ENCODE peak calls at places on chromosomes 7 and 10, in eight cellular contexts. E is CD8-positive, alpha-beta T cell; L is breast epithelium; G is left ventricle myocardium inferior; W is tibial artery; T is cardiac muscle cell; K is Karpas-422; J is spleen. S is an unnamed sample.
A peak's percentile ranks its signal among the peaks of the same experiment; 100 is the strongest.

GRCh38 chr7:149459201-149459539 is 1.7 kb downstream of the ZNF777 start:
- DNase-seq in L (no peak), K (no peak), G (no peak), W (no peak), T (no peak), J (no peak), E (no peak), S (no peak)

GRCh38 chr10:119539359-119539651 is 3.2 kb downstream of the RGS10 start:
- DNase-seq in T (no peak), G (no peak), J (no peak), L (no peak), K (no peak), E (no peak), W (no peak), S (no peak)

GRCh38 chr7:73879977-73880681 is 19.2 kb downstream of the TMEM270 start:
- DNase-seq in E (no peak), L (no peak), G (peak; percentile 71), W (peak; percentile 85), T (peak; percentile 61), J (no peak), K (no peak), S (peak; percentile 27)

GRCh38 chr10:110077436-110078120 is 69.8 kb downstream of the ADD3 start:
- DNase-seq in G (no peak), J (no peak), W (no peak), K (no peak), E (peak; percentile 49), T (peak; percentile 79), L (no peak), S (no peak)

GRCh38 chr7:78691584-78691983 is 761.9 kb downstream of the MAGI2 start:
- DNase-seq in E (no peak), W (no peak), J (no peak), T (no peak), G (no peak), K (no peak), L (no peak), S (no peak)

GRCh38 chr7:111294494-111294893 is 203.6 kb downstream of the LRRN3 start:
- DNase-seq in L (no peak), T (no peak), G (no peak), J (no peak), W (no peak), K (no peak), E (no peak), S (no peak)

GRCh38 chr10:26855186-26855585 is 5.6 kb downstream of the ABI1 start:
- DNase-seq in J (no peak), G (no peak), T (peak; percentile 31), K (no peak), E (no peak), W (no peak), L (no peak), S (no peak)

GRCh38 chr7:36597099-36597773 is 127.1 kb downstream of the AOAH start:
- DNase-seq in K (no peak), T (no peak), W (no peak), E (no peak), G (no peak), J (no peak), L (no peak), S (no peak)

GRCh38 chr10:62386401-62387320 is 12.5 kb downstream of the ZNF365 start:
- DNase-seq in T (no peak), J (no peak), W (no peak), G (no peak), E (no peak), L (no peak), K (no peak), S (no peak)

GRCh38 chr10:114724707-114725106 is 66.6 kb upstream of the ABLIM1 start:
- DNase-seq in L (no peak), E (no peak), W (no peak), G (no peak), J (no peak), T (no peak), K (no peak), S (no peak)

GRCh38 chr10:125062244-125063208 is 97.8 kb downstream of the CTBP2 start:
- DNase-seq in G (peak; percentile 55), T (peak; percentile 43), E (no peak), W (no peak), K (no peak), J (no peak), L (no peak), S (no peak)

GRCh38 chr7:105990726-105991465 is 27.8 kb downstream of the CDHR3 start:
- DNase-seq in J (no peak), K (no peak), G (no peak), T (peak; percentile 66), W (no peak), E (no peak), L (no peak), S (no peak)

GRCh38 chr7:128053023-128053422 is 21.8 kb upstream of the LRRC4 start:
- DNase-seq in E (no peak), J (no peak), G (no peak), L (no peak), W (no peak), K (peak; percentile 69), T (peak; percentile 44), S (no peak)

GRCh38 chr10:25530306-25530705 is 355.5 kb downstream of the GPR158 start:
- DNase-seq in G (no peak), K (no peak), E (no peak), W (no peak), L (no peak), J (no peak), T (no peak), S (no peak)

GRCh38 chr10:25536027-25536426 is 361.2 kb downstream of the GPR158 start:
- DNase-seq in W (no peak), G (no peak), E (no peak), T (no peak), L (no peak), K (no peak), J (no peak), S (no peak)

GRCh38 chr10:25531662-25532061 is 356.9 kb downstream of the GPR158 start:
- DNase-seq in K (no peak), T (no peak), W (no peak), G (no peak), L (no peak), J (no peak), E (no peak), S (no peak)

DNA sequence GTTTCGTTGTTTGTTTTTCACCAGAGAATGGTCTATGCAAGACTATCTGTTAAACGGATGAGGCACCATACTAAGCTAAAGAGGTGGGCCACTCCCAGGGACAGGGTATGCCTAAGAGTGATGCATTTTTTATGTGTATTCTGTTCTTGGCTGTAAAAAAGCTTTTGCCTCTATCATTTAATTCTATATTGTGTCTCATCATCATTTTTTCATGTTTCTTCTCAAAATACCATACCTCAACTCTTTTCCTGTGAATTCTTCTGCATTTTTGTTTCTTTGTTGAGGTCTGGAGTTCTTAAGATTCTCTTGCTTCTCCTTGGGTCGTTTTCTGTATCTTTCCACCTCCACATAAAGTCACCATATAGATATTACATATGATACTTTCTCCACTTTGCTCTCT is 357.4 kb downstream of the GPR158 start:
- DNase-seq in W (no peak), E (no peak), K (no peak), G (no peak), J (no peak), T (no peak), L (no peak), S (no peak)
- H3K4me1 ChIP-seq in W (no peaks in the 10 kb centered on the region), E (no peaks in the 10 kb centered on the region), K (no peaks in the 10 kb centered on the region), G (no peaks in the 10 kb centered on the region), J (no peaks in the 10 kb centered on the region), T (no peaks in the 10 kb centered on the region), L (no peaks in the 10 kb centered on the region), S (no peaks in the 10 kb centered on the region)

GRCh38 chr10:133178357-133179127 is 18.5 kb downstream of the KNDC1 start:
- DNase-seq in E (no peak), L (no peak), J (peak; percentile 67), K (no peak), G (peak; percentile 5), W (no peak), T (no peak), S (peak; percentile 46)

GRCh38 chr10:133179128-133179520 is 19.1 kb downstream of the KNDC1 start:
- DNase-seq in W (no peak), K (no peak), J (no peak), T (no peak), L (no peak), G (no peak), E (no peak), S (peak; percentile 48)

GRCh38 chr10:133180915-133181639 is 21.1 kb downstream of the KNDC1 start:
- DNase-seq in L (no peak), J (peak; percentile 72), W (no peak), T (no peak), K (no peak), E (no peak), G (no peak), S (peak; percentile 80)

GRCh38 chr10:133179651-133180050 is 19.6 kb downstream of the KNDC1 start:
- DNase-seq in W (no peak), T (no peak), J (peak; percentile 54), K (no peak), L (no peak), E (no peak), G (no peak), S (peak; percentile 81)

DNA sequence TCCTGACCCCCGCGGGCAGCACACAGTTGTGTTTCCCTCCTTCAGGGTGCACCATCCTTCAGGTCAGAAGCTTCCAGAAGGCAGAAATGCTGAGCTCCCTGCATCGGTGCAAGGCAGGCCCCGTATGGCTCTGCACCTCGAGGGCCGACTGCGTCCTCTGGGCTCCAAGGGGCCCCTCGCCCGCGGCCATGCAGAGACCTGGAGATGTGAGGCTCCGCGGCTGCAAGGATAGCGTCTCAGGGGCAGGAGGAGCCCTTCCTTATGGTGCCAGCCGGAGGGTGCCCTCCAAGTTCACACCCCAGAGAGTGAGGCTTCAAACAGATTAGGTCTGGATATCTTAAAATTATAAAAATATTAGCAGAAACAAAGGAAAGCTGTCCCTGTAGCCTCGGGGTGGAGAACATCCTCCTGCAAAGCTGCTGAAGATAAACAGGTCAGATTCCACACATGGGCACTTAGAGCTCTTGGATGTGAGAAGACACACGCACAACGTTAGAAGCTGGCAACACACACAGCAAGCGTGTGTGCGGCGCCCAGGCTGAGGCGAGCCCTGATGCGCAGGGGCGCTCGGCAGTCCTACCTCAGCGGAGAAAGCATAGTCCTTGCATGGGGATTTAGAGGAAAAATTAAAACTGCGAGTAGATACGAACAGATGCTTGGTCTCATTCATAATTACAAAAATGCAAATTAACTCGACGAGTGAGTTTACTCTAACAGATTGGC is 20.3 kb downstream of the KNDC1 start:
- DNase-seq in L (no peak), G (no peak), K (no peak), E (no peak), J (peak; percentile 41), T (no peak), W (no peak), S (peak; percentile 62)
- H3K4me1 ChIP-seq in L (no peaks in the 10 kb centered on the region), G (no peaks in the 10 kb centered on the region), K (no peaks in the 10 kb centered on the region), E (no peaks in the 10 kb centered on the region), J (no peaks in the 10 kb centered on the region), T (no peaks in the 10 kb centered on the region), W (no peaks in the 10 kb centered on the region), S (no peaks in the 10 kb centered on the region)

DNA sequence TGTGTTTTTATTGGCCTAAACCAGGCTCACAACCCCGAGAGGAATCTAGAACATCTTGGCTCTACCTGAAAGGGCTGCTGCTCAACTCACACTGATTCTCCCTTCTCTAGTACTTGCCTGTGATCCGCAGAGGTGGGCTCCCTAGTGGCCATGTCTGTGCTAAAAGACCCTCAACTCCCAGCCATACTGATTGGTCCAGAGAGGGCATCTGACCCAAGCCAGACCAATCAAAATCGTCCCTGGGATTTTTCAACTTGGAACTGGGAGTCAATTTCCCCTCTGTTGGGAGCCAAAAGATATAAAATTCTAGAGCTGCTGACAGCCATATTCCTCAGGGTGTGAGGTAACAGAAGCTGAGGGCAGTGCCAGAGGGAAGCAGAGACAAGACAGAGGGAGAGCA is 55.3 kb downstream of the SH3PXD2A start:
- DNase-seq in T (no peak), L (no peak), J (no peak), K (no peak), W (no peak), G (no peak), E (no peak), S (no peak)
- H3K4me1 ChIP-seq in T (peaks cover 25% of the 10 kb centered on the region), L (no peaks in the 10 kb centered on the region), J (no peaks in the 10 kb centered on the region), K (no peaks in the 10 kb centered on the region), W (no peaks in the 10 kb centered on the region), G (peaks cover 13% of the 10 kb centered on the region), E (peaks cover 9% of the 10 kb centered on the region), S (peaks cover 2% of the 10 kb centered on the region)

GRCh38 chr7:13749666-13750065 is 239.8 kb downstream of the ETV1 start:
- DNase-seq in W (no peak), L (no peak), G (no peak), E (no peak), T (no peak), K (no peak), J (no peak), S (no peak)
- H3K4me1 ChIP-seq in W (no peaks in the 10 kb centered on the region), L (no peaks in the 10 kb centered on the region), G (no peaks in the 10 kb centered on the region), E (no peaks in the 10 kb centered on the region), T (no peaks in the 10 kb centered on the region), K (peaks cover 7% of the 10 kb centered on the region), J (no peaks in the 10 kb centered on the region), S (no peaks in the 10 kb centered on the region)